ENCODE peak calls at places on chromosomes 1 and 21, in seven cellular contexts. One of them, this sample, is unnamed.

GRCh38 chr21:37396855-37397254 is 30.3 kb downstream of the DYRK1A start:
- DNase-seq in mesenchymal stem cell: no peak
- DNase-seq in neuronal stem cell: no peak
- DNase-seq in H9: no peak
- DNase-seq in IMR-90: no peak
- DNase-seq in H1: no peak
- DNase-seq in trophoblast cell: peak
- DNase-seq in this sample: no peak

GRCh38 chr1:115978292-115978941 is 2.1 kb downstream of the SLC22A15 start:
- DNase-seq in mesenchymal stem cell: no peak
- DNase-seq in neuronal stem cell: no peak
- DNase-seq in H9: no peak
- DNase-seq in IMR-90: no peak
- DNase-seq in H1: no peak
- DNase-seq in trophoblast cell: no peak
- DNase-seq in this sample: no peak

GRCh38 chr1:184242507-184242943 is 144.3 kb upstream of the C1orf21 start:
- DNase-seq in mesenchymal stem cell: peak
- DNase-seq in neuronal stem cell: peak
- DNase-seq in H9: no peak
- DNase-seq in IMR-90: peak
- DNase-seq in H1: no peak
- DNase-seq in trophoblast cell: no peak
- DNase-seq in this sample: peak

GRCh38 chr1:79568411-79568810 is 561.9 kb upstream of the ADGRL4 start:
- DNase-seq in mesenchymal stem cell: peak
- DNase-seq in neuronal stem cell: no peak
- DNase-seq in H9: no peak
- DNase-seq in IMR-90: peak
- DNase-seq in H1: no peak
- DNase-seq in trophoblast cell: no peak
- DNase-seq in this sample: no peak

GRCh38 chr21:45451771-45452182 is 46.8 kb downstream of the COL18A1 start:
- DNase-seq in mesenchymal stem cell: no peak
- DNase-seq in neuronal stem cell: no peak
- DNase-seq in H9: no peak
- DNase-seq in IMR-90: no peak
- DNase-seq in H1: no peak
- DNase-seq in trophoblast cell: no peak
- DNase-seq in this sample: no peak

GRCh38 chr1:35203295-35203694 is 10.3 kb upstream of the SFPQ start:
- DNase-seq in mesenchymal stem cell: no peak
- DNase-seq in neuronal stem cell: no peak
- DNase-seq in H9: no peak
- DNase-seq in IMR-90: no peak
- DNase-seq in H1: no peak
- DNase-seq in trophoblast cell: no peak
- DNase-seq in this sample: no peak

GRCh38 chr1:94305704-94306103 is 68.3 kb upstream of the ARHGAP29 start:
- DNase-seq in mesenchymal stem cell: no peak
- DNase-seq in neuronal stem cell: no peak
- DNase-seq in H9: no peak
- DNase-seq in IMR-90: peak
- DNase-seq in H1: no peak
- DNase-seq in trophoblast cell: no peak
- DNase-seq in this sample: no peak

GRCh38 chr1:23624440-23624839 is 65.1 kb upstream of the ID3 start:
- DNase-seq in mesenchymal stem cell: no peak
- DNase-seq in neuronal stem cell: no peak
- DNase-seq in H9: no peak
- DNase-seq in IMR-90: no peak
- DNase-seq in H1: no peak
- DNase-seq in trophoblast cell: no peak
- DNase-seq in this sample: no peak

GRCh38 chr1:39332291-39332690 is 127.8 kb downstream of the MACF1 start:
- DNase-seq in mesenchymal stem cell: no peak
- DNase-seq in neuronal stem cell: no peak
- DNase-seq in H9: no peak
- DNase-seq in IMR-90: peak
- DNase-seq in H1: no peak
- DNase-seq in trophoblast cell: no peak
- DNase-seq in this sample: no peak

GRCh38 chr1:92317836-92318493 is 19.1 kb downstream of the RPAP2 start:
- DNase-seq in mesenchymal stem cell: no peak
- DNase-seq in neuronal stem cell: no peak
- DNase-seq in H9: no peak
- DNase-seq in IMR-90: no peak
- DNase-seq in H1: no peak
- DNase-seq in trophoblast cell: no peak
- DNase-seq in this sample: no peak

GRCh38 chr1:108553910-108554309 is 6.0 kb upstream of the EEIG2 start:
- DNase-seq in mesenchymal stem cell: no peak
- DNase-seq in neuronal stem cell: no peak
- DNase-seq in H9: no peak
- DNase-seq in IMR-90: no peak
- DNase-seq in H1: no peak
- DNase-seq in trophoblast cell: no peak
- DNase-seq in this sample: no peak

GRCh38 chr1:198187973-198188588 is 31.3 kb downstream of the NEK7 start:
- DNase-seq in mesenchymal stem cell: no peak
- DNase-seq in neuronal stem cell: no peak
- DNase-seq in H9: no peak
- DNase-seq in IMR-90: no peak
- DNase-seq in H1: no peak
- DNase-seq in trophoblast cell: no peak
- DNase-seq in this sample: peak

GRCh38 chr1:93591833-93592635 is 89.6 kb downstream of the BCAR3 start:
- DNase-seq in mesenchymal stem cell: no peak
- DNase-seq in neuronal stem cell: no peak
- DNase-seq in H9: no peak
- DNase-seq in IMR-90: no peak
- DNase-seq in H1: no peak
- DNase-seq in trophoblast cell: no peak
- DNase-seq in this sample: no peak

GRCh38 chr1:71587961-71588360 is 507.1 kb upstream of the ZRANB2 start:
- DNase-seq in mesenchymal stem cell: peak
- DNase-seq in neuronal stem cell: no peak
- DNase-seq in H9: no peak
- DNase-seq in IMR-90: peak
- DNase-seq in H1: no peak
- DNase-seq in trophoblast cell: no peak
- DNase-seq in this sample: peak

GRCh38 chr1:77126309-77126708 is 92.9 kb downstream of the PIGK start:
- DNase-seq in mesenchymal stem cell: peak
- DNase-seq in neuronal stem cell: peak
- DNase-seq in H9: peak
- DNase-seq in IMR-90: peak
- DNase-seq in H1: no peak
- DNase-seq in trophoblast cell: peak
- DNase-seq in this sample: peak

GRCh38 chr1:54252371-54252770 is 52.4 kb downstream of the MRPL37 start:
- DNase-seq in mesenchymal stem cell: no peak
- DNase-seq in neuronal stem cell: no peak
- DNase-seq in H9: no peak
- DNase-seq in IMR-90: no peak
- DNase-seq in H1: no peak
- DNase-seq in trophoblast cell: no peak
- DNase-seq in this sample: no peak

GRCh38 chr21:45260191-45260795 is 27.4 kb downstream of the POFUT2 start:
- DNase-seq in mesenchymal stem cell: no peak
- DNase-seq in neuronal stem cell: no peak
- DNase-seq in H9: no peak
- DNase-seq in IMR-90: no peak
- DNase-seq in H1: peak
- DNase-seq in trophoblast cell: no peak
- DNase-seq in this sample: no peak

GRCh38 chr1:68173283-68174172 is 58.8 kb downstream of the WLS start:
- DNase-seq in mesenchymal stem cell: peak
- DNase-seq in neuronal stem cell: no peak
- DNase-seq in H9: no peak
- DNase-seq in IMR-90: peak
- DNase-seq in H1: no peak
- DNase-seq in trophoblast cell: no peak
- DNase-seq in this sample: no peak

GRCh38 chr21:45545691-45546531 is 3.7 kb upstream of the SLC19A1 start:
- DNase-seq in mesenchymal stem cell: no peak
- DNase-seq in neuronal stem cell: no peak
- DNase-seq in H9: peak
- DNase-seq in IMR-90: no peak
- DNase-seq in H1: peak
- DNase-seq in trophoblast cell: no peak
- DNase-seq in this sample: no peak

GRCh38 chr1:234544094-234544579 is 65.2 kb upstream of the TARBP1 start:
- DNase-seq in mesenchymal stem cell: peak
- DNase-seq in neuronal stem cell: no peak
- DNase-seq in H9: peak
- DNase-seq in IMR-90: peak
- DNase-seq in H1: no peak
- DNase-seq in trophoblast cell: peak
- DNase-seq in this sample: no peak

GRCh38 chr1:204991342-204991844 is 51.6 kb upstream of the CNTN2 start:
- DNase-seq in mesenchymal stem cell: no peak
- DNase-seq in neuronal stem cell: peak
- DNase-seq in H9: peak
- DNase-seq in IMR-90: no peak
- DNase-seq in H1: peak
- DNase-seq in trophoblast cell: no peak
- DNase-seq in this sample: peak

GRCh38 chr1:31258581-31258980 is 18.9 kb upstream of the NKAIN1 start:
- DNase-seq in mesenchymal stem cell: no peak
- DNase-seq in neuronal stem cell: no peak
- DNase-seq in H9: no peak
- DNase-seq in IMR-90: no peak
- DNase-seq in H1: no peak
- DNase-seq in trophoblast cell: no peak
- DNase-seq in this sample: no peak
- H3K27ac ChIP-seq in mesenchymal stem cell: no peak
- H3K27ac ChIP-seq in neuronal stem cell: no peak
- H3K27ac ChIP-seq in H9: no peak
- H3K27ac ChIP-seq in IMR-90: no peak
- H3K27ac ChIP-seq in H1: no peak
- H3K27ac ChIP-seq in trophoblast cell: no peak
- H3K27ac ChIP-seq in this sample: no peak

GRCh38 chr1:60428161-60428560 is 354.6 kb upstream of the C1orf87 start:
- DNase-seq in mesenchymal stem cell: no peak
- DNase-seq in neuronal stem cell: no peak
- DNase-seq in H9: no peak
- DNase-seq in IMR-90: no peak
- DNase-seq in H1: no peak
- DNase-seq in trophoblast cell: peak
- DNase-seq in this sample: no peak
- H2BK120ac ChIP-seq in mesenchymal stem cell: no peak
- H2BK120ac ChIP-seq in neuronal stem cell: no peak
- H2BK120ac ChIP-seq in H9: no peak
- H2BK120ac ChIP-seq in IMR-90: no peak
- H2BK120ac ChIP-seq in H1: no peak
- H2BK120ac ChIP-seq in trophoblast cell: no peak
- H2BK120ac ChIP-seq in this sample: no peak

GRCh38 chr1:48022306-48022705 is 25.1 kb upstream of the TRABD2B start:
- DNase-seq in mesenchymal stem cell: no peak
- DNase-seq in neuronal stem cell: no peak
- DNase-seq in H9: peak
- DNase-seq in IMR-90: no peak
- DNase-seq in H1: no peak
- DNase-seq in trophoblast cell: no peak
- DNase-seq in this sample: no peak
- H3K27ac ChIP-seq in mesenchymal stem cell: no peak
- H3K27ac ChIP-seq in neuronal stem cell: no peak
- H3K27ac ChIP-seq in H9: no peak
- H3K27ac ChIP-seq in IMR-90: no peak
- H3K27ac ChIP-seq in H1: no peak
- H3K27ac ChIP-seq in trophoblast cell: no peak
- H3K27ac ChIP-seq in this sample: no peak

DNA sequence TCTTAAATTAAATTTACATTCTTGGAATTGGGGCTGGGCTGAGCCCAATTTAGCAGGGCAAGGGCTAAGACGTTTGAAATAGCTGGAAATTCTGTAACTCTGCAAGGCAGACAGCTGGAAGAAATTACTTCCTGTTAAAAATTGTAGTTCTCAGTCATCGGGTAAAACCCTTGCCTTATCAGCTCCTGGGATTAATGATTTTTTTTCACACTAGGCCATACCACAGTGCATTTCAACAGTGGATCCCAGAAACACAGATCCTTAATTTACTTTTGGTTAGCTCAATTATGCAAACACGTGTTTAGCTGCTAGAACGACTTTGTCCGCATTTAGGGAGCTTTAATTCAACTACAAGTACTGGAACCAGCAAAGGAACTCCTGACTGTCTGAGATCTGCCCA is 83.4 kb downstream of the OLFML3 start:
- DNase-seq in mesenchymal stem cell: no peak
- DNase-seq in neuronal stem cell: no peak
- DNase-seq in H9: no peak
- DNase-seq in IMR-90: no peak
- DNase-seq in H1: no peak
- DNase-seq in trophoblast cell: no peak
- DNase-seq in this sample: no peak
- H2BK120ac ChIP-seq in mesenchymal stem cell: no peak
- H2BK120ac ChIP-seq in neuronal stem cell: no peak
- H2BK120ac ChIP-seq in H9: no peak
- H2BK120ac ChIP-seq in IMR-90: no peak
- H2BK120ac ChIP-seq in H1: no peak
- H2BK120ac ChIP-seq in trophoblast cell: no peak
- H2BK120ac ChIP-seq in this sample: no peak